ENCODE peak calls at places on chromosomes 1 and 21, in five cellular contexts. H, G, I, J and W are unnamed samples.

GRCh38 chr1:94653454-94653853 is 111.9 kb upstream of the F3 start:
- DNase-seq in J (no peak), G (no peak), I (no peak), H (no peak), W (no peak)

GRCh38 chr1:64320470-64320869 is 117.0 kb downstream of the UBE2U start:
- DNase-seq in I (no peak), H (peak), G (no peak), J (peak), W (no peak)

GRCh38 chr1:154608522-154609294 is 722 bp upstream of the ADAR start:
- DNase-seq in G (no peak), I (peak), H (peak), J (peak), W (peak)

GRCh38 chr1:164565356-164565755 is 6.4 kb downstream of the PBX1 start:
- DNase-seq in H (peak), G (no peak), J (peak), I (no peak), W (no peak)

GRCh38 chr1:77534456-77534855 is 148.0 kb downstream of the ZZZ3 start:
- DNase-seq in G (no peak), H (peak), J (no peak), I (no peak), W (no peak)

GRCh38 chr1:113409363-113409762 is 19.0 kb downstream of the MAGI3 start:
- DNase-seq in J (no peak), H (no peak), I (no peak), G (no peak), W (no peak)

GRCh38 chr1:241749924-241750695 is 97.9 kb upstream of the EXO1 start:
- DNase-seq in G (no peak), J (no peak), H (no peak), I (no peak), W (no peak)

GRCh38 chr1:120179420-120180348 is 3.4 kb upstream of the SEC22B start:
- DNase-seq in J (peak), G (no peak), H (peak), I (no peak), W (peak)

GRCh38 chr21:44818636-44819011 is 762 bp upstream of the SUMO3 start:
- DNase-seq in G (no peak), I (no peak), H (no peak), J (no peak), W (no peak)

GRCh38 chr1:74468982-74469603 is 43.3 kb downstream of the LRRC53 start:
- DNase-seq in I (no peak), J (peak), G (no peak), H (peak), W (peak)

GRCh38 chr1:159921700-159922498 is 3.4 kb downstream of the TAGLN2 start:
- DNase-seq in I (no peak), G (peak), H (peak), J (peak), W (no peak)

GRCh38 chr1:21577324-21577723 is 68.1 kb downstream of the ALPL start:
- DNase-seq in I (no peak), G (no peak), H (no peak), J (no peak), W (no peak)
- H3K27ac ChIP-seq in I (no peak), G (no peak), H (no peak), J (no peak), W (no peak)

GRCh38 chr21:36325373-36326010 is 5.5 kb downstream of the MORC3 start:
- DNase-seq in J (no peak), H (peak), G (no peak), I (no peak), W (no peak)

GRCh38 chr21:36321325-36322082 is 1.5 kb downstream of the MORC3 start:
- DNase-seq in I (no peak), J (peak), H (peak), G (no peak), W (peak)

GRCh38 chr21:36320421-36321324 is 676 bp downstream of the MORC3 start:
- DNase-seq in H (peak), J (peak), I (peak), G (peak), W (peak)

GRCh38 chr21:36322083-36322424 is 2.1 kb downstream of the MORC3 start:
- DNase-seq in H (no peak), I (no peak), G (no peak), J (no peak), W (no peak)

DNA sequence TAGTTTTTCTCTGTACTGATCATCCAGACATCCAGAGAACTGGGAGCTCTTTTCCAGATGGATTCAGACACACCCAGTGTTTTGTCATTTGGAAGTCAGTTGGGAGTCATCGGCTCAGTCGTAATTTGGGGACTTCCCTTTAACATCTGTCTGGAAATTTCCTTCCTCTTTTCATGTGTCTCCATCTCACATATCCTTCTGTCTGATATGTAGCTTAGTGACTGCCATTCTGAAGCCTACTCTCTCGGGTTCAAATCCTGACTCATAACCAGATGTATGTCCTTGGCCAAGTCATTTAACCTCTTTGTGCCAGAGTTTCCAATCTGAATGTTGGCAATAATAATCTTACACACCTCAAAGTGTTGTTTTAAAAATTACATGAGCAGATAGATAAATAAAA is 3.0 kb downstream of the MORC3 start:
- DNase-seq in H (no peak), I (no peak), G (no peak), J (no peak), W (no peak)
- H3K27ac ChIP-seq in H (no peak), I (peak), G (peak), J (no peak), W (no peak)

GRCh38 chr1:14525262-14525661 is 73.2 kb upstream of the KAZN start:
- DNase-seq in G (no peak), J (no peak), I (no peak), H (no peak), W (no peak)
- H3K27ac ChIP-seq in G (no peak), J (no peak), I (no peak), H (no peak), W (no peak)

DNA sequence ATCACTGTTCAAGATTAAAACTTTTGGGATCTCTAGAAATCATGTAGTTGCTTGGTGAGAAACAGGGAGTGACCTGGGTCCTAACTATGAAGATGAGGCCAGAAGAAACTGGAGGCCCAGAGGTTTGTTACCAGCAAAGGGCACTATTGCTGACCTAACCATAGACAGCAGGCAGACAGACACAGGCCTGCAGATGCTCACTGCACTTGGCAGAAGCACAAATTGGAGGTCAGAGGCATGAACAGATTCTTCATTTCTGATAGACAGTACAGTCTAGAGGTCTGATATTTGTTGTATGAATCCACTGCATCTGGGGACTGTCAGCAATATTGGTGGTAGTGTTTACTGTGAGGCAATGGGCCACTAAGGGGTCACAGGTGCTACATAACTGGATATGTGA is 27.1 kb upstream of the CCN1 start:
- DNase-seq in G (no peak), J (no peak), H (no peak), I (no peak), W (no peak)
- H3K27ac ChIP-seq in G (no peak), J (peak), H (no peak), I (peak), W (peak)

GRCh38 chr1:168087696-168088095 is 49.0 kb downstream of the GPR161 start:
- DNase-seq in J (no peak), G (no peak), H (no peak), I (no peak), W (no peak)
- H3K27ac ChIP-seq in J (no peak), G (no peak), H (no peak), I (no peak), W (no peak)

GRCh38 chr1:57188169-57188568 is 222.4 kb upstream of the C8B start:
- DNase-seq in I (no peak), J (no peak), G (no peak), H (no peak), W (no peak)
- H3K27ac ChIP-seq in I (no peak), J (no peak), G (no peak), H (no peak), W (no peak)

GRCh38 chr1:109963864-109964263 is 20.7 kb upstream of the AHCYL1 start:
- DNase-seq in I (no peak), J (peak), H (peak), G (no peak), W (no peak)

GRCh38 chr1:109959974-109960744 is 24.4 kb upstream of the AHCYL1 start:
- DNase-seq in I (no peak), G (no peak), H (peak), J (peak), W (peak)

GRCh38 chr1:109959632-109959973 is 25.0 kb upstream of the AHCYL1 start:
- DNase-seq in H (no peak), J (no peak), G (no peak), I (no peak), W (no peak)

GRCh38 chr1:109960745-109961094 is 23.8 kb upstream of the AHCYL1 start:
- DNase-seq in G (no peak), J (no peak), I (no peak), H (no peak), W (no peak)
- H3K27ac ChIP-seq in G (no peak), J (peak), I (no peak), H (no peak), W (peak)

DNA sequence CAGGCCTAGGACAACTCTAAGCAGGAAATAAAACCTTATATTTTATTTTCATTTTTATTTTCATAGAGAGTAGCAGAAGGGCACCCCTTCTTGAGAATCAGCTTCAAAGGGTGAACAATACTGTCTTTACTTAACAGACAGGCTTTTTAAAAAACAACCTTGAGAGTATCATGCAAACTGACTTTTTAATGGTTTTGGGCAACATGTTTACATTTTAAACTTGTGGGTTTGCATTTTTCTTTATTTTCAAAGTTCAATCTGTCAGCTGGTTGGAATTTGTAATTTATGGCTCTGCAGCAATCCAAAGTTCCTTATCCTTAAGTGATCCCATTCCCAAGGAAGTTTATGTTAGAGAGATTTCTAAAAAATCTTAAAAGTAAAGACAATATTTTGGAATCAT is 392.3 kb upstream of the ADAMTS5 start:
- DNase-seq in H (peak), I (no peak), J (no peak), G (no peak), W (no peak)
- H3K27ac ChIP-seq in H (no peak), I (no peak), J (no peak), G (no peak), W (no peak)

DNA sequence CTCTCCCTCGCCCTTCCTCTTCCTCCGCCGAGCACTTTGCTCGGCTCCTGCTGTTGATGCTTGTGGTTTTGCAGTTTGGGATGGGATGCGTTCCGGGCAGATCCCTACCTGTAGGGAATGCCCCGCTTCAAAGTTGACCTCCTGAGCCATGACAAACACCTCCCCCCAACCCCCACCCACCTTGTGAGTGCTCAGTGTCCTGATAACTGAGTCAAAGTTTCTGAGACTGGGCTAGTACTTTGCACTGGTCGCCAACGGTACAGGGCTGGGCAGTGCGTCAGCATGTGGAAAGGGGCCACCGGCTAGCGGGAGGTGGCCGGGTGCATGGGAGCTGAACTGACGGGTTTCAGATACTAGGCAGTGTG is 771 bp downstream of the RABGAP1L start:
- DNase-seq in I (peak), G (no peak), H (peak), J (peak), W (no peak)
- H3K27ac ChIP-seq in I (peak), G (peak), H (peak), J (no peak), W (no peak)